ENCODE peak calls at places on chromosomes 13 and 19, in six cellular contexts. D is upper lobe of left lung, G is AG04449, W is GM12864, Q is colonic mucosa, B is mesenchymal stem cell. A is an unnamed sample.

GRCh38 chr13:47337781-47338507 is 441.1 kb upstream of the HTR2A start:
- DNase-seq in G (peak; percentile 80), B (peak; percentile 80), D (no peak), W (no peak), Q (no peak), A (peak; percentile 98)

GRCh38 chr13:36495431-36495830 is 63.1 kb downstream of the CCNA1 start:
- DNase-seq in G (no peak), W (no peak), D (no peak), Q (no peak), B (no peak), A (no peak)

GRCh38 chr19:42130254-42130573 is 2.0 kb downstream of the POU2F2 start:
- DNase-seq in Q (no peak), G (no peak), D (no peak), B (no peak), W (no peak), A (no peak)

GRCh38 chr13:46685006-46685730 is 111.8 kb downstream of the ESD start:
- DNase-seq in B (peak; percentile 48), D (no peak), Q (no peak), W (no peak), G (no peak), A (no peak)

GRCh38 chr13:25990801-25991200 is 61.0 kb downstream of the SHISA2 start:
- DNase-seq in Q (no peak), W (no peak), D (no peak), G (no peak), B (peak; percentile 26), A (no peak)

GRCh38 chr19:42313096-42313839 is at the start of gene TMEM145:
- DNase-seq in G (no peak), D (no peak), W (no peak), Q (no peak), B (peak; percentile 64), A (no peak)

GRCh38 chr13:48783181-48783630 is 129.5 kb downstream of the CYSLTR2 start:
- DNase-seq in B (peak; percentile 99), W (no peak), G (peak; percentile 94), D (peak; percentile 87), Q (peak; percentile 67), A (peak; percentile 99)

GRCh38 chr19:2529473-2529918 is 53.6 kb downstream of the GADD45B start:
- DNase-seq in B (peak; percentile 99), Q (no peak), W (no peak), D (peak; percentile 79), G (peak; percentile 82), A (peak; percentile 96)

GRCh38 chr19:13005253-13005652 is 10.0 kb downstream of the NFIX start:
- DNase-seq in Q (no peak), D (no peak), W (no peak), B (no peak), G (no peak), A (no peak)

DNA sequence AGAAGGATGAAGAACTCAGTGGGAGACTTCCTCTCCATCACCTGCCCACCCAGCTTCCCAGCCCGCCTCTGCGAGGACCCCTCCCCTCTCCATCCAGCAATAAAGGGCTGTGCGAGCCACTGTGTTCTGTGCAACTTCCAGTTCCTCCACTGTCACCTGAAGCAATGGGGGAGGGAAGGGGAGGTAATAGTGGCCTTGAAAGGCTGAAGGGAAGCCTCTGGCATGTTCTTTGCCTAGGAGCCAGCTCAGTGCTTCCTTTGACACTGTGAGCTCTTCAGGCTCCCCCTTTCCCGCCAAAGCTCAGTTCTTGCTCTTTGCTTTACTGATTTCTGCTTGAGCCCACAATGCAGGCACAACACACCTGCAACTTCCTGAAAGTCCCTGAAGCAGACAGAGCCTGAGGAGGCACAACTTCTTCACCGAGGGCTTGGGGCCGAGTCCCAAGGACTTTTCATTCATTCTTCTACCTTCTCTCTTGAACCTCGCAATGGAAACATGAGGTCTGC is 73.2 kb upstream of the DOCK9 start:
- DNase-seq in W (no peak), B (no peak), D (no peak), Q (no peak), G (no peak), A (no peak)
- H3K4me3 ChIP-seq in W (no peak overlapping the region), B (no peak overlapping the region), D (no peak overlapping the region), Q (no peak overlapping the region), G (no peak overlapping the region), A (no peak overlapping the region)

GRCh38 chr13:82092312-82092711 is 1751.4 kb upstream of the SPRY2 start:
- DNase-seq in D (no peak), W (no peak), B (no peak), G (no peak), Q (no peak), A (no peak)

DNA sequence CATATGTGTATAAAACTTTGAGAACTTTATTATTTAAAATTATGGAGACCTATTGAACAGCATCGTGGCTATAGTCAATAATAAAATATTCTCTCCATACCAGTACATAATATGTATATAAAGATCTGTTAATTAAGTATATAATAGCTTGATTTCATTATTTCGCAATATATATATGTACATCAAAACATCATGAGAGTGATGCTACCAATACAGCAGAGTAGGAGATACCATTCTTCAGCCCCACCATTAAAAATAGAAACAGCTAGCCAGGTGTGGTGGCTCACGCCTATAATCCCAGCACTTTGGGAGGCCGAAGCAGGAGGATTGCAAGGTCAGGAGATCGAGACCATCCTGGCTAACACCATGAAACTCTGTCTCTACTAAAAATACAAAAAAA is 1755.3 kb upstream of the SPRY2 start:
- DNase-seq in B (no peak), G (no peak), D (no peak), Q (no peak), W (no peak), A (no peak)
- H3K4me3 ChIP-seq in B (no peak overlapping the region), G (no peak overlapping the region), D (no peak overlapping the region), Q (no peak overlapping the region), W (no peak overlapping the region), A (no peak overlapping the region)

DNA sequence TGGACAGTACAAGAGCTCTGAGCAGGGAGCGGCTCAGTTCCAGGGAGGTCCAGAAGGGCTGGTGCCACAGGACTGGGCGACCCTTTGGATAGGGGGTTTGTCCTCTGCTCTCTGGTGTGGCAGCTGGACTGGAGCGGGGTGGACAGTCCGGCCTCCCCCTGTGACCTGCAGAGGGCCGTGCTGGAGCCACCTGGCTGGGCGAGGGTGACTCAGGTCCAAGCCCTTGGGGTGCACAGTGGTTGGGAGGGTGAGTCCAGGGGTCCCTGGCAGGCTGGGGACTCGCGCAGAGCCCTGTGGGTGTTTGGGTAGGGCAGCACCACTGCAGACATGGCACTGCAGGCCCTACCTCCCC is 7.2 kb downstream of the SSBP4 start:
- DNase-seq in W (no peak), D (no peak), G (no peak), B (no peak), Q (no peak), A (no peak)
- H3K4me3 ChIP-seq in W (no peak overlapping the region), D (no peak overlapping the region), G (no peak overlapping the region), B (peak overlapping the region; percentile 49), Q (no peak overlapping the region), A (no peak overlapping the region)

GRCh38 chr19:45528744-45529453 is 21.6 kb downstream of the VASP start:
- DNase-seq in B (no peak), G (no peak), Q (peak; percentile 84), D (no peak), W (no peak), A (no peak)
- H3K4me3 ChIP-seq in B (peak overlapping the region; percentile 61), G (no peak overlapping the region), Q (peak overlapping the region; percentile 32), D (peak overlapping the region; percentile 52), W (no peak overlapping the region), A (no peak overlapping the region)

DNA sequence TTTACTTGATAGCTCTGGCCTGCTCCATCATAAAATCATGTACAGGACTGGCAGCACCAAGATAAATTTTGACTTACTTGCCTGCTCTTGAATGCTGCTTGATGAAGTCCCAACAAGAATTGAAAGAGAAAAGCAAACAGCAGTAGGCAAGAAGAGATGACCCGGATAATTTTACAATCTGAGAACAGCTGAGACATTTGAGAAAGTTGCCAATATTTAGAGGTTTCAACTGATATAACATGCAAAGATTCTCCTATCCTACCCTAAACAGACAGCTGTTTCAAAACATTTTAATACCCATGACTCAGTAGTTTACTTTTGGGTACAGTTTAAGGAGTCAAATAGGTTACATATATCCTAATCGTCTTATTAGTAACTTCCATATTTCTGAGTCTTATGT is 5.9 kb downstream of the FRY start:
- DNase-seq in G (no peak), B (no peak), D (no peak), W (no peak), Q (no peak), A (no peak)
- H3K4me3 ChIP-seq in G (no peak overlapping the region), B (no peak overlapping the region), D (no peak overlapping the region), W (no peak overlapping the region), Q (no peak overlapping the region), A (no peak overlapping the region)

GRCh38 chr19:29662278-29662603 is 3.0 kb upstream of the PLEKHF1 start:
- DNase-seq in B (no peak), Q (no peak), G (no peak), W (no peak), D (no peak), A (no peak)
- H3K4me3 ChIP-seq in B (peak overlapping the region; percentile 62), Q (no peak overlapping the region), G (peak overlapping the region; percentile 34), W (no peak overlapping the region), D (no peak overlapping the region), A (peak overlapping the region; percentile 0)

GRCh38 chr13:45200701-45201230 is at the start of gene KCTD4:
- DNase-seq in B (peak; percentile 36), G (no peak), D (no peak), Q (no peak), W (no peak), A (no peak)
- H3K4me3 ChIP-seq in B (peak within 1 kb of the TSS; percentile 59), G (no peak within 1 kb of the TSS), D (no peak within 1 kb of the TSS), Q (no peak within 1 kb of the TSS), W (no peak within 1 kb of the TSS), A (no peak within 1 kb of the TSS)

DNA sequence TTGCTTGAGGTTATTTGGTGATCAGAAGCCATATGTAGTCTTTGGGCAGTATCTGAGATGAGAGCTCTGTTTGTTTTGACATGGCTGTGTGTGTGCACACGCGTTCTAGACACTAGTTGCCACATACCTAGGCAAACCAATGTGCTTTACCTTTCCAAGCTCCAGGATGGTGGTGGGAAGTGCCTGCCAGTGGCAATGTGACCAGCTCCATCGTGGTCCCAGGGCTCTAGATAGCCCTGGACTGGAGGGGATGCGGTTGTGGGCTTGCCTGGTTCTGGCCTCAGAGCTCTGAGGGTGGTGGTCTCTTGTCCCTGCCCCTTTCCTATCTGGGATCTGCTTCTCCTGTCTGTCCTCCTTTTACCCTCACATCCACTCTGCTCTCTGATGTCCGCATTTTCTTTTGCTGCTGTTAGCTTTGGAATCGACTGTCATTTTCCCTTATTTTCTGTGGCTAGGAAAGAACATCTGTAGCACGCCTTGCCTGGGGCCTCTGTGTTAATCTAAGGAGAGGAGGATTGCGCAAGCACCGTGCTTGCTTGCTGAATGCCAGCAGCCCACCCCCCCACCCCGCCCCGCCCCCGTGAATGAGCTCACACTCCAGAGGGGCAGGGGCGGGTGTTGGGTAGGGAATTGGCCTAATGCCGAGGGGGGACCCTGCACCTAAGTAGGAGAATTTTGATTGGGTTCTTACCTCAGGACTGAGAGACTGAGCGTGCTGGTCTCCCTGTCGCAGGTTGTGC is 89.5 kb downstream of the ARHGEF7 start:
- DNase-seq in D (peak; percentile 69), Q (no peak), B (peak; percentile 81), G (no peak), W (no peak), A (peak; percentile 68)
- H3K4me3 ChIP-seq in D (peak overlapping the region; percentile 15), Q (no peak overlapping the region), B (peak overlapping the region; percentile 68), G (peak overlapping the region; percentile 41), W (no peak overlapping the region), A (peak overlapping the region; percentile 50)

DNA sequence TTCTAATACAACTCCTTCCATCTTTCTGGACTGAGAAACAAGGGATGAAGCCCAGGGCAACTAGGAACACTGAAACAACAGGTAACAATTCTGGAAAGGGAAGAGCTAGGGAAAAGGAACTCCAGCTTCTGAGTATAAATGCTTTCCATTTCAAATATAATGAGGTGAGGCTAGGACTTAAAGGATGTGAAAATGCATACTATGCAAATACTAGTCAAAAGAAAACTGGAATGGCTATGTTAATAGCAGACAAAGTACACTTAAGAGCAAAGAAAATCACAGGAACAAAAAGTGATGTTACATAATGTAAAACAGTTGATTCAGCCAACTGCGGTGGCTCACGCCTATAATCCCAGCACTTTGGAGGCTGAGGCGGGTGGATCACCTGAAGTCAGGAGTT is 6.3 kb downstream of the SIGLEC14 start:
- DNase-seq in G (no peak), B (no peak), D (no peak), Q (no peak), W (no peak), A (no peak)
- H3K4me3 ChIP-seq in G (no peak overlapping the region), B (no peak overlapping the region), D (no peak overlapping the region), Q (no peak overlapping the region), W (no peak overlapping the region), A (no peak overlapping the region)

GRCh38 chr19:50728084-50728737 is 5.0 kb downstream of the CLEC11A start:
- DNase-seq in Q (peak; percentile 48), G (no peak), D (peak; percentile 61), B (no peak), W (no peak), A (peak; percentile 49)
- H3K4me3 ChIP-seq in Q (no peak overlapping the region), G (peak overlapping the region; percentile 20), D (no peak overlapping the region), B (peak overlapping the region; percentile 20), W (no peak overlapping the region), A (peak overlapping the region; percentile 14)